ENCODE peak calls at places on chromosomes 5 and 9, in seven cellular contexts. Z is mesendoderm, D is IMR-90, L is mesenchymal stem cell, W is H1, A is trophoblast cell, F is H9. G is an unnamed sample.

GRCh38 chr5:139426222-139426885 is 13.0 kb downstream of the DNAJC18 start:
- DNase-seq in A (peak), W (no peak), Z (no peak), F (no peak), L (peak), D (peak), G (no peak)

GRCh38 chr5:134133213-134133994 is 18.9 kb downstream of the TCF7 start:
- DNase-seq in A (no peak), D (no peak), L (no peak), Z (no peak), W (no peak), F (no peak), G (no peak)

GRCh38 chr5:84724683-84725082 is 340.0 kb upstream of the EDIL3 start:
- DNase-seq in A (no peak), L (peak), F (no peak), Z (no peak), D (peak), W (no peak), G (no peak)

GRCh38 chr9:33676746-33677505 is 118.4 kb upstream of the PRSS3 start:
- DNase-seq in F (peak), Z (peak), W (peak), L (peak), D (peak), A (peak), G (peak)

GRCh38 chr9:107094370-107094769 is 188.7 kb upstream of the RAD23B start:
- DNase-seq in F (no peak), W (no peak), Z (no peak), A (no peak), D (no peak), L (no peak), G (no peak)

GRCh38 chr5:125394661-125395280 is 648.3 kb upstream of the ZNF608 start:
- DNase-seq in Z (no peak), A (no peak), D (no peak), F (no peak), W (no peak), L (no peak), G (no peak)

GRCh38 chr5:113050606-113051391 is 74.2 kb downstream of the DCP2 start:
- DNase-seq in W (no peak), A (peak), F (no peak), Z (no peak), L (peak), D (peak), G (no peak)

GRCh38 chr9:121135642-121136041 is 60.9 kb downstream of the CNTRL start:
- DNase-seq in F (no peak), W (no peak), Z (no peak), A (no peak), D (no peak), L (no peak), G (no peak)

GRCh38 chr5:39995990-39996389 is 571.2 kb upstream of the DAB2 start:
- DNase-seq in Z (no peak), F (no peak), D (no peak), A (no peak), L (no peak), W (no peak), G (no peak)

GRCh38 chr9:18208166-18209059 is 265.5 kb upstream of the ADAMTSL1 start:
- DNase-seq in A (peak), D (peak), L (peak), Z (peak), F (peak), W (peak), G (peak)

GRCh38 chr5:72658767-72659540 is 151.7 kb upstream of the ZNF366 start:
- DNase-seq in F (no peak), D (peak), L (peak), A (peak), W (no peak), Z (peak), G (no peak)

GRCh38 chr5:658103-658502 is 35.0 kb downstream of the TPPP start:
- DNase-seq in D (no peak), Z (no peak), L (no peak), F (no peak), W (no peak), A (peak), G (no peak)

GRCh38 chr9:105967798-105968197 is 273.5 kb downstream of the TMEM38B start:
- DNase-seq in D (no peak), F (no peak), Z (no peak), L (no peak), W (no peak), A (no peak), G (no peak)

GRCh38 chr5:54249210-54250028 is 61.0 kb downstream of the ARL15 start:
- DNase-seq in Z (peak), D (peak), F (no peak), W (no peak), A (no peak), L (peak), G (no peak)

GRCh38 chr9:122200960-122201635 is 27.7 kb downstream of the LHX6 start:
- DNase-seq in D (peak), A (no peak), F (no peak), Z (no peak), L (no peak), W (no peak), G (no peak)

GRCh38 chr5:15008476-15008875 is 136.9 kb upstream of the ANKH start:
- DNase-seq in A (peak), D (peak), Z (peak), L (peak), W (no peak), F (peak), G (no peak)

GRCh38 chr9:21153688-21154608 is 12.3 kb upstream of the IFNW1 start:
- DNase-seq in W (no peak), F (peak), A (peak), D (peak), L (peak), Z (peak), G (peak)

GRCh38 chr5:54624671-54625583 is 107.4 kb downstream of the SNX18 start:
- DNase-seq in F (no peak), Z (no peak), D (peak), W (no peak), A (peak), L (peak), G (no peak)

GRCh38 chr9:94919376-94920098 is 193.0 kb downstream of the AOPEP start:
- DNase-seq in F (no peak), W (no peak), A (peak), L (peak), Z (no peak), D (peak), G (no peak)

GRCh38 chr5:6606884-6607558 is 25.8 kb downstream of the NSUN2 start:
- DNase-seq in F (no peak), A (no peak), Z (no peak), W (no peak), D (no peak), L (no peak), G (no peak)

GRCh38 chr9:124222918-124223720 is 34.6 kb upstream of the NEK6 start:
- DNase-seq in D (peak), L (peak), Z (no peak), W (no peak), A (peak), F (no peak), G (no peak)

GRCh38 chr9:131015112-131015511 is 6.1 kb downstream of the LAMC3 start:
- DNase-seq in A (no peak), Z (no peak), L (no peak), F (no peak), W (no peak), D (no peak), G (no peak)

GRCh38 chr5:110441035-110441434 is 285.4 kb downstream of the TMEM232 start:
- DNase-seq in F (peak), W (no peak), L (peak), D (peak), Z (peak), A (peak), G (peak)

GRCh38 chr5:757346-757930 is 27.1 kb downstream of the ZDHHC11B start:
- DNase-seq in L (no peak), Z (no peak), D (no peak), F (peak), W (peak), A (peak), G (no peak)

GRCh38 chr5:13664377-13664776 is 280.1 kb downstream of the DNAH5 start:
- DNase-seq in Z (no peak), L (peak), W (no peak), D (peak), F (no peak), A (peak), G (no peak)

GRCh38 chr5:93348231-93348630 is 232.8 kb downstream of the NR2F1-AS1 start:
- DNase-seq in F (no peak), L (no peak), W (no peak), Z (no peak), D (no peak), A (peak), G (no peak)

GRCh38 chr9:68705636-68706578 is 867 bp downstream of the PIP5K1B start:
- DNase-seq in W (peak), Z (peak), F (peak), L (peak), A (no peak), D (no peak), G (no peak)

GRCh38 chr9:3441197-3441816 is 84.5 kb downstream of the RFX3 start:
- DNase-seq in Z (peak), F (peak), A (peak), D (peak), W (no peak), L (peak), G (no peak)

GRCh38 chr9:12771891-12772290 is 2.9 kb upstream of the LURAP1L start:
- DNase-seq in F (no peak), A (peak), L (peak), Z (peak), W (no peak), D (peak), G (no peak)

GRCh38 chr9:105912868-105913516 is 218.7 kb downstream of the TMEM38B start:
- DNase-seq in A (no peak), L (no peak), D (no peak), F (no peak), W (no peak), Z (peak), G (no peak)

GRCh38 chr5:165209101-165209727 is 1703.8 kb downstream of the MAT2B start:
- DNase-seq in Z (peak), D (peak), F (no peak), L (peak), W (no peak), A (peak), G (peak)

GRCh38 chr5:96062836-96063235 is 101.2 kb upstream of the ELL2 start:
- DNase-seq in A (no peak), L (no peak), F (no peak), W (no peak), Z (no peak), D (no peak), G (no peak)

GRCh38 chr5:83551826-83552225 is 80.3 kb downstream of the VCAN start:
- DNase-seq in D (peak), A (no peak), W (no peak), F (no peak), Z (no peak), L (peak), G (no peak)

GRCh38 chr5:165244407-165244806 is 1739.0 kb downstream of the MAT2B start:
- DNase-seq in L (no peak), W (no peak), F (no peak), Z (no peak), A (no peak), D (no peak), G (no peak)

GRCh38 chr9:114652776-114653555 is 4.6 kb downstream of the TEX53 start:
- DNase-seq in W (no peak), L (peak), D (peak), A (no peak), F (no peak), Z (no peak), G (no peak)

GRCh38 chr9:98804083-98804482 is 3.4 kb upstream of the GALNT12 start:
- DNase-seq in D (no peak), A (no peak), W (no peak), L (no peak), F (no peak), Z (no peak), G (no peak)
- H2BK5ac ChIP-seq in D (no peak), A (no peak), W (no peak), L (no peak), F (no peak), Z (no peak), G (no peak)

DNA sequence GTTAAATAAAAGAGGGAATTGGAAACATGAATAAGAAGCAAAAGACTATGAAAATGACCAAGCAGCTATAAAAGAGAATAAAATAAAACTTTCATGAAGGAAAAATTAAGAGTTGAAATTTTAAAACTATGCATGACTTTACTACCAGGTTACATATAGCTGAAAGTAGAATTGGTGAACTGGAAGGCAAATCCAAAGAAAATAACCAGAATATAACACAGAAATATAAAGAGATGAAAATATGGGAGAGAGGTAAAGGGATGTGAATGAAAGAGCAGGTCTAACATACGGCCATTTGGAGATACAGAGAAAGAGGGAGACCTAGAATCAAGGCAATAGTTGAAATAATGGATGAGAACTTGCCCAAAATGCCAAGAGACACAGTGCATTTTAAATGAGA is 42.9 kb upstream of the TDRD7 start:
- DNase-seq in Z (no peak), W (no peak), A (no peak), L (no peak), F (no peak), D (no peak), G (no peak)
- H2BK5ac ChIP-seq in Z (no peak), W (no peak), A (no peak), L (no peak), F (no peak), D (no peak), G (no peak)

GRCh38 chr9:70441622-70442021 is 27.2 kb upstream of the KLF9 start:
- DNase-seq in Z (no peak), W (no peak), L (no peak), F (no peak), D (no peak), A (no peak), G (peak)
- H2BK5ac ChIP-seq in Z (no peak), W (no peak), L (no peak), F (no peak), D (no peak), A (no peak), G (no peak)

DNA sequence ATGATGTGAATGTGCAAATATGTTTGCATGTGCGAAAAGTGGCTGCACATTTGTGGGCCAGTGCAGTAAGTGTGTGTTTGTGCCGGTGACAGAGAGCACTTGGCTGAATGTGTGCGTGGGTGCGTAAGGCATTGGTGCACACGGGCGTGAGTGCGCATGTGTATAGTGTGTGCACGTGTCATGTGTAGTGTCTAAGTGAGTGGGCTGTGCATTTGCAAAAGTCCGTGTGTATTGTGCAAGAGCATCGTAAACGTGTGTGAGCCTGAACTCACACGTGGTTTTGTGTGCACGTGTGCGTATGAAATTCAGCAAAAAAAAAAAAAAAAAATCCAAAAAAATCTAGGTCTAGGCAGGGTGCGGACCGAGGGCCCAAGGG is 6.5 kb upstream of the EBF1 start:
- DNase-seq in W (no peak), D (no peak), F (no peak), Z (no peak), A (no peak), L (no peak), G (no peak)
- H2BK5ac ChIP-seq in W (no peak), D (no peak), F (no peak), Z (no peak), A (no peak), L (no peak), G (no peak)

G was measured in neuronal stem cell.